ENCODE peak calls at places on chromosomes 7 and 10, in four cellular contexts. V is stimulated activated CD8-positive, alpha-beta memory T cell treated with anti-CD3 and anti-CD28 coated beads, Interleukin-7, amount 100 ng/mL, for 1 hour; B is CD8-positive, alpha-beta T cell; I is NCI-H2081. A is an unnamed sample.
A peak's percentile ranks its signal among the peaks of the same experiment; 100 is the strongest.

GRCh38 chr10:77377034-77377433 is 260.6 kb downstream of the KCNMA1 start:
- DNase-seq in V (no peak), B (no peak), I (no peak), A (no peak)

GRCh38 chr7:92953657-92954056 is 117.3 kb upstream of the CDK6 start:
- DNase-seq in V (no peak), B (no peak), I (no peak), A (no peak)

GRCh38 chr10:93718937-93719725 is 16.7 kb upstream of the FRA10AC1 start:
- DNase-seq in V (no peak), B (no peak), I (no peak), A (no peak)

GRCh38 chr7:139597028-139597427 is 73.5 kb downstream of the CLEC2L start:
- DNase-seq in V (no peak), B (no peak), I (no peak), A (no peak)

GRCh38 chr10:133555521-133555920 is 9.9 kb downstream of the SYCE1 start:
- DNase-seq in V (no peak), B (no peak), I (no peak), A (no peak)

GRCh38 chr7:110534241-110534931 is 556.5 kb upstream of the LRRN3 start:
- DNase-seq in V (no peak), B (no peak), I (no peak), A (peak; percentile 49)

GRCh38 chr10:126014309-126014708 is 117.9 kb downstream of the FANK1 start:
- DNase-seq in V (no peak), B (no peak), I (no peak), A (no peak)

GRCh38 chr7:107563761-107564552 is at the start of the genes COG5 and DUS4L:
- DNase-seq in V (peak; percentile 67), B (peak; percentile 86), I (peak; percentile 85), A (peak; percentile 93)

GRCh38 chr10:76581685-76582084 is 1055.9 kb downstream of the KCNMA1 start:
- DNase-seq in V (no peak), B (no peak), I (no peak), A (peak; percentile 85)

GRCh38 chr10:104297697-104298660 is 29.0 kb downstream of the GSTO2 start:
- DNase-seq in V (no peak), B (peak; percentile 33), I (no peak), A (no peak)

GRCh38 chr10:71959526-71959925 is 4.7 kb upstream of the CHST3 start:
- DNase-seq in V (no peak), B (no peak), I (no peak), A (no peak)

A was measured in NCI-H1417.